ENCODE peak calls at places on chromosomes 6 and 20, in four cellular contexts. C is heart right ventricle, J is IMR-90, M is lung. B is an unnamed sample.

GRCh38 chr6:159170333-159170672 is 1.1 kb downstream of the FNDC1 start:
- DNase-seq in C (no peak), J (no peak), M (no peak), B (no peak)

GRCh38 chr20:5608448-5609161 is 141.6 kb upstream of the SHLD1 start:
- DNase-seq in J (peak; percentile 62), M (no peak), C (no peak), B (peak; percentile 32)

GRCh38 chr6:139753198-139753861 is 378.9 kb upstream of the CITED2 start:
- DNase-seq in C (no peak), J (peak; percentile 77), M (no peak), B (no peak)

GRCh38 chr6:167668019-167668753 is 158.5 kb upstream of the AFDN start:
- DNase-seq in C (no peak), M (no peak), J (no peak), B (no peak)

GRCh38 chr20:6418732-6419131 is 295.9 kb upstream of the FERMT1 start:
- DNase-seq in C (no peak), M (no peak), J (peak; percentile 43), B (no peak)

GRCh38 chr6:1589208-1589607 is 20.5 kb upstream of the FOXC1 start:
- DNase-seq in C (no peak), M (no peak), J (no peak), B (no peak)

GRCh38 chr20:60123096-60123495 is 164.9 kb downstream of the CDH26 start:
- DNase-seq in J (no peak), M (no peak), C (no peak), B (peak; percentile 14)

GRCh38 chr20:41309817-41310216 is 7.7 kb downstream of the ZHX3 start:
- DNase-seq in C (no peak), M (no peak), J (peak; percentile 85), B (peak; percentile 90)

GRCh38 chr20:40657526-40657925 is 31.5 kb downstream of the MAFB start:
- DNase-seq in C (no peak), J (no peak), M (no peak), B (no peak)

GRCh38 chr6:135274561-135275293 is 93.6 kb downstream of the MYB start:
- DNase-seq in J (peak; percentile 34), M (no peak), C (no peak), B (no peak)

GRCh38 chr6:161211380-161212035 is 62.4 kb downstream of the AGPAT4 start:
- DNase-seq in C (no peak), J (no peak), M (no peak), B (no peak)

GRCh38 chr6:10278786-10279185 is 136.1 kb downstream of the TFAP2A start:
- DNase-seq in J (no peak), M (no peak), C (peak; percentile 13), B (no peak)

GRCh38 chr6:90406957-90407356 is 110.3 kb upstream of the BACH2 start:
- DNase-seq in J (peak; percentile 29), C (no peak), M (no peak), B (peak; percentile 76)

GRCh38 chr20:34175879-34176278 is 63.8 kb upstream of the EIF2S2 start:
- DNase-seq in M (no peak), C (no peak), J (no peak), B (no peak)

GRCh38 chr20:37564388-37565133 is 36.9 kb upstream of the BLCAP start:
- DNase-seq in J (no peak), C (peak; percentile 16), M (no peak), B (peak; percentile 7)

GRCh38 chr20:62791301-62792181 is 4.7 kb upstream of the MRGBP start:
- DNase-seq in C (peak; percentile 84), M (peak; percentile 77), J (peak; percentile 91), B (peak; percentile 78)

GRCh38 chr20:18001131-18001921 is 32.5 kb downstream of the MGME1 start:
- DNase-seq in M (peak; percentile 50), C (peak; percentile 24), J (peak; percentile 69), B (peak; percentile 97)

GRCh38 chr6:32627831-32628230 is 9.4 kb upstream of the HLA-DQA1 start:
- DNase-seq in M (no peak), J (peak; percentile 43), C (peak; percentile 48), B (peak; percentile 6)

GRCh38 chr20:33663161-33664084 is 1.3 kb downstream of the C20orf144 start:
- DNase-seq in J (peak; percentile 60), M (peak; percentile 82), C (peak; percentile 81), B (peak; percentile 71)

GRCh38 chr20:14410869-14411555 is 73.6 kb upstream of the FLRT3 start:
- DNase-seq in C (no peak), M (no peak), J (no peak), B (no peak)

GRCh38 chr6:87700729-87701675 is 1.0 kb downstream of the AKIRIN2 start:
- DNase-seq in J (peak; percentile 62), M (peak; percentile 41), C (peak; percentile 31), B (peak; percentile 79)

GRCh38 chr6:106163446-106163965 is 77.4 kb downstream of the PRDM1 start:
- DNase-seq in J (peak; percentile 76), M (no peak), C (no peak), B (no peak)

GRCh38 chr6:43496370-43497128 is 13.6 kb downstream of the LRRC73 start:
- DNase-seq in C (no peak), M (no peak), J (peak; percentile 62), B (peak; percentile 94)

GRCh38 chr20:64077541-64077875 is 1.8 kb downstream of the RGS19 start:
- DNase-seq in J (no peak), C (no peak), M (no peak), B (no peak)

GRCh38 chr6:107670792-107671199 is 153.3 kb downstream of the SCML4 start:
- DNase-seq in J (peak; percentile 67), M (peak; percentile 47), C (peak; percentile 84), B (peak; percentile 20)

GRCh38 chr20:13325033-13325432 is 104.0 kb downstream of the ISM1 start:
- DNase-seq in C (no peak), J (peak; percentile 16), M (no peak), B (no peak)

GRCh38 chr6:10487668-10488327 is 33.4 kb upstream of the GCNT2 start:
- DNase-seq in C (no peak), M (no peak), J (no peak), B (no peak)

DNA sequence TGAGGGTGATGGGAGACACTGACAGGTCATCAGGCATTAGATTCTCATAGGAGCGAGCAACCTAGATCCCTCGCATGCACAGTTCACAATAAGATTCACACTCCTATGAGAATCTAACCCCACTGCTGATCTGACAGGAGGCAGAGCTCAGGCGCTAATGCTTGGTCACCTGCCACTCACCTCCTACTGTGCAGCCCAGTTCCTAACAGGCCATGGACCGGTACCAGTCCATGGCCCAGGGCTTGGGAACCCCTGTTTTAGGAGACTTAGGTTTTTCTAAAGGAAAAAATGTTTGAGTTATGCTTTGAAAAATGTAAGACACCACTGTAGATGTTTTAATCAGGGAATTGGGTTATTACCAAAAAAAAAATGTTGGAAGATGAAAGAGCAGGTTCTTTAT is 6.7 kb downstream of the HLA-E start:
- DNase-seq in C (no peak), J (no peak), M (no peak), B (no peak)
- H3K27ac ChIP-seq in C (no peak overlapping the region), J (no peak overlapping the region), M (peak overlapping the region; percentile 67), B (peak overlapping the region; percentile 67)

DNA sequence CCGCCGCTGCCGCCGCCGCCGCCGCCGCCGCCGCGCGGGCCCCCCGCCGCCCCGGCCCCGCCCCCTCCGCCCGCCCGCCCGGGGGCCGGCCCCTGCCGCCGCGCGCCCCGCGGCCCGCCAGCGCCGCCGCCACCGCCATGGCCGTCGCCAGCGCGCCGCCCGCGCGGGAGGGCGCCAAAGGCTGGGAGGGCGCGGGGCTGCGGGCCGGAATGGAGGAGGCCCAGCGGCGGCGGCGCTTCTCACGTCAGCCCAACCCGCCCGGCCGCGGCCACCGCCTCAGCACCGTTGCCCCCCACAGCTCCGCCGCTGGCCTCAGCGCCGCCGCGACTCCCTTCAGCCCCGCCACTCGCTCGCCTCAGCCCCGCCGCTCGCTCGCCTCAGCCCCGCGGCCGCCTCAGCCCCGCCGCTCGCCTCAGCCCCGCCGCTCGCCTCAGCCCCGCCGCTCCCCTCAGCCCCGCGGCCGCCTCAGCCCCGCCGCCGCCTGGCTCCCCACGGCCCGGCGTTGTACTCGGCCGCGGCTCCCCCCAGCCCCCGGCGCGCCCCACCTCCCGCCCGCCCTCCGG is at the start of gene PHF10:
- DNase-seq in C (peak; percentile 17), M (no peak), J (no peak), B (no peak)
- TF ChIP-seq CTCF in C (no peak), M (no peak), J (no peak), B (no peak)

GRCh38 chr6:130632897-130633296 is 194.3 kb upstream of the SMLR1 start:
- DNase-seq in J (no peak), M (no peak), C (no peak), B (no peak)
- H3K27ac ChIP-seq in J (no peak overlapping the region), M (no peak overlapping the region), C (no peak overlapping the region), B (no peak overlapping the region)

DNA sequence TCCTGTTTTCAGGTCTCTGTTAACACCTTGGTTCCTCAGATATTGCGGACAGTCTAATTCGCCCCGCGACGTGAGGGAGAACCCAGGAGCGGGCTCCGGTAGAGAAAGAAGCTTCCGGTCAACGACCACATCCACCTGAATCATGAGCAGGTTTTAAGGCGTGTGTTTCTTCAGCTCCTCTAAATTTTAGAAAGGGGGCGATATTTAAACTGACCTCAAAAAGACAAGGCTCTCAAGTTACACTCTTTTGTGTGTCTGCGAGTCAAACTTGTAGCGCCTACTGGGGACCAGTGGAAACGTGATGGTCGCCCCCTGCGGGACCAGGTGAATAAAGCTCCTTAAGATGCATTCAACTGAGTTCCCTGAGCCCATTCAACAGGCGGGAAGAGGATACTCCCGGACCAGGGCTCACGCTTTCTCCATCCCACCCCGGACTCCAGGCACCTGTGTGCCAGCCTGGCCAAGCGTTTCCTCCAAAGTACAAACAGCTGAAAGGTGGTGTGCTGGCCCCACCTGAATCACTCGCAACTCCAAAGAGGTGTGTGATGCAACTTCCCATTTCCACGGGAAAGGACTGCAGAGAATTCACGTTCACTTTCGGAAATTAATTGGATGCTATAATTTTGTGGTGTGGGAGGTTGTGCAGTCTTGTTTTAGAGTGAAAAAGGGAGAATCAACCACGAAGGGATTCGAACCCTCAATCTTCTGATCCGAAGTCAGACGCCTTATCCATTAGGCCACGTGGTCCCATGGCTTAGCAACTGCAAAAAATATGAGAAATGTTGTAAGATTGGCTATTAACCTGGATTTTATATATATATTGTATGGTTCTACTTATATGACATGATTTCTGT is 17.0 kb downstream of the GPX5 start:
- DNase-seq in C (no peak), M (peak; percentile 52), J (peak; percentile 91), B (peak; percentile 95)
- TF ChIP-seq CTCF in C (no peak), M (no peak), J (peak; percentile 35), B (peak; percentile 63)